ENCODE peak calls at places on chromosomes 13 and 19, in eight cellular contexts. Z, L, K, R, J, A, C and Y are unnamed samples.
A peak's percentile ranks its signal among the peaks of the same experiment; 100 is the strongest.

GRCh38 chr13:25541434-25542123 is 169.8 kb downstream of the ATP8A2 start:
- DNase-seq in Z (no peak), L (no peak), K (no peak), R (no peak), J (no peak), A (no peak), C (no peak), Y (no peak)

GRCh38 chr13:37163626-37164365 is 58.3 kb upstream of the CSNK1A1L start:
- DNase-seq in Z (no peak), L (no peak), K (no peak), R (no peak), J (no peak), A (no peak), C (no peak), Y (no peak)

GRCh38 chr13:33271759-33272158 is 13.8 kb downstream of the STARD13 start:
- DNase-seq in Z (no peak), L (no peak), K (no peak), R (no peak), J (no peak), A (no peak), C (no peak), Y (no peak)

GRCh38 chr19:48798937-48799336 is 11.9 kb downstream of the BCAT2 start:
- DNase-seq in Z (no peak), L (no peak), K (no peak), R (no peak), J (no peak), A (no peak), C (no peak), Y (peak; percentile 87)

GRCh38 chr19:21484631-21485030 is 20.8 kb upstream of the ZNF429 start:
- DNase-seq in Z (no peak), L (no peak), K (no peak), R (no peak), J (no peak), A (no peak), C (no peak), Y (no peak)

GRCh38 chr19:4831351-4832340 is at the start of gene TICAM1:
- DNase-seq in Z (peak; percentile 75), L (peak; percentile 85), K (peak; percentile 83), R (peak; percentile 75), J (peak; percentile 68), A (peak; percentile 87), C (peak; percentile 32), Y (peak; percentile 40)

GRCh38 chr13:44816701-44817684 is 172.3 kb downstream of the NUFIP1 start:
- DNase-seq in Z (no peak), L (no peak), K (no peak), R (no peak), J (no peak), A (no peak), C (no peak), Y (no peak)

GRCh38 chr13:99577934-99578917 is 77.0 kb downstream of the TM9SF2 start:
- DNase-seq in Z (no peak), L (no peak), K (no peak), R (no peak), J (no peak), A (no peak), C (no peak), Y (no peak)

GRCh38 chr19:41595258-41595889 is 19.4 kb downstream of the CEACAM21 start:
- DNase-seq in Z (peak; percentile 63), L (peak; percentile 61), K (no peak), R (peak; percentile 48), J (peak; percentile 30), A (peak; percentile 78), C (peak; percentile 49), Y (peak; percentile 68)

GRCh38 chr19:6459356-6460098 is at the start of gene SLC25A23:
- DNase-seq in Z (peak; percentile 71), L (peak; percentile 78), K (peak; percentile 75), R (peak; percentile 32), J (peak; percentile 51), A (peak; percentile 87), C (peak; percentile 86), Y (peak; percentile 66)

GRCh38 chr19:38990949-38991697 is 15.6 kb upstream of the FBXO17 start:
- DNase-seq in Z (no peak), L (no peak), K (no peak), R (no peak), J (no peak), A (no peak), C (no peak), Y (no peak)

GRCh38 chr13:49368688-49369087 is 75.2 kb downstream of the CAB39L start:
- DNase-seq in Z (no peak), L (no peak), K (no peak), R (no peak), J (no peak), A (no peak), C (no peak), Y (no peak)

GRCh38 chr13:76790519-76791289 is 95.5 kb downstream of the KCTD12 start:
- DNase-seq in Z (no peak), L (no peak), K (no peak), R (no peak), J (no peak), A (no peak), C (peak; percentile 84), Y (no peak)

GRCh38 chr19:42284066-42284501 is 15.0 kb downstream of the CIC start:
- DNase-seq in Z (peak; percentile 84), L (peak; percentile 93), K (peak; percentile 87), R (peak; percentile 79), J (peak; percentile 77), A (peak; percentile 94), C (peak; percentile 85), Y (peak; percentile 80)

GRCh38 chr13:38462605-38463004 is 113.0 kb downstream of the UFM1 start:
- DNase-seq in Z (no peak), L (no peak), K (no peak), R (no peak), J (no peak), A (no peak), C (no peak), Y (no peak)

DNA sequence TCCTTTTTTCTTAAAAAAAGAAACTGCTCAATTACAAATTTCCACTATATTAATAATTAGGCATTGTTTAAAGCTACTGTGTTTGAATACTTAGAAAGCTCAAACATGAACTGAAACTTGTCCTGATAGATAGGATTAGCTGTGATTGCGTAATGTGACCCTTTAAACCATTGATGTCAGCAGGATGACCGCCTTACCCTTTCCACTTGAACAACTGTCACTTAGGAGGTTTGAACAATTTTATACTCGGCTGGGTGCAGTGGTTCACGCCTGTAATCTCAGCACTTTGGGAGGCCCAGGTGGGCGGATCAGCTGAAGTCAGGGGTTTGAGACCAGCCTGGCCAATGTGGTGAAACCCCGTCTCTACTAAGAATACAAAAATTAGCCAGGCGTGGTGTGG is 2.9 kb downstream of the LAMP1 start:
- DNase-seq in Z (peak; percentile 19), L (peak; percentile 42), K (no peak), R (no peak), J (no peak), A (peak; percentile 70), C (no peak), Y (no peak)
- H3K27me3 ChIP-seq in Z (no peaks in the 10 kb centered on the region), L (no peaks in the 10 kb centered on the region), K (no peaks in the 10 kb centered on the region), R (no peaks in the 10 kb centered on the region), J (no peaks in the 10 kb centered on the region), A (no peaks in the 10 kb centered on the region), C (no peaks in the 10 kb centered on the region), Y (no peaks in the 10 kb centered on the region)

GRCh38 chr13:51420681-51421476 is 32.0 kb downstream of the INTS6 start:
- DNase-seq in Z (no peak), L (no peak), K (no peak), R (no peak), J (no peak), A (no peak), C (no peak), Y (no peak)

GRCh38 chr13:51426982-51427381 is 25.9 kb downstream of the INTS6 start:
- DNase-seq in Z (no peak), L (no peak), K (no peak), R (no peak), J (no peak), A (no peak), C (no peak), Y (no peak)

GRCh38 chr13:51425410-51426042 is 27.3 kb downstream of the INTS6 start:
- DNase-seq in Z (no peak), L (no peak), K (no peak), R (no peak), J (no peak), A (peak; percentile 10), C (no peak), Y (no peak)

GRCh38 chr13:51422484-51422883 is 30.4 kb downstream of the INTS6 start:
- DNase-seq in Z (no peak), L (no peak), K (no peak), R (no peak), J (no peak), A (no peak), C (no peak), Y (no peak)

GRCh38 chr13:51423766-51424165 is 29.1 kb downstream of the INTS6 start:
- DNase-seq in Z (no peak), L (no peak), K (no peak), R (no peak), J (no peak), A (no peak), C (no peak), Y (no peak)
- H3K4me1 ChIP-seq in Z (peaks cover 73% of the 10 kb centered on the region), L (peaks cover 27% of the 10 kb centered on the region), K (no peaks in the 10 kb centered on the region), R (peaks cover 38% of the 10 kb centered on the region), J (no peaks in the 10 kb centered on the region), A (peaks cover 7% of the 10 kb centered on the region), C (no peaks in the 10 kb centered on the region), Y (no peaks in the 10 kb centered on the region)

DNA sequence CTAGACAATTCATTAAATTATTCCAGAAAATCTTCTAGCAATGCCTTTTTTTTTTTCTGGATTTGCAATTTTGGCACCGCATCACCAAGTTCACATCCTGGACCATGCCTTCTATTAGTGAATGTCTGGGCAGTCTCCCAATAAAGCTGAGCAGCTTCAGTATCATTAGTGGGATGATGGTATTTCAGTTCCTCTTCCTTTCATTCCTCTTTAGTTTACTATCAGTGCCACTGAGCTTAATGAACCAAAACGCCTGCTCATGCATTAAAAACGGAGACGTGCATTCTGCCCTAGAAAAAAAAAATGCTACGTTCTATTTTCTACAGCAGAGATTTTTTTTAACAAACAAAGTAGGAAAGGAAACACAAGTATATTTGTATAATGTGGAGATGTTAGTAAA is 343.0 kb downstream of the PCDH9 start:
- DNase-seq in Z (no peak), L (no peak), K (no peak), R (no peak), J (no peak), A (no peak), C (no peak), Y (no peak)
- H3K27ac ChIP-seq in Z (no peak overlapping the region), L (no peak overlapping the region), K (no peak overlapping the region), R (no peak overlapping the region), J (no peak overlapping the region), A (no peak overlapping the region), C (no peak overlapping the region), Y (no peak overlapping the region)

GRCh38 chr13:112057434-112057735 is 9.6 kb upstream of the SOX1 start:
- DNase-seq in Z (no peak), L (no peak), K (no peak), R (no peak), J (no peak), A (no peak), C (no peak), Y (no peak)

GRCh38 chr13:112055417-112056206 is 11.3 kb upstream of the SOX1 start:
- DNase-seq in Z (no peak), L (no peak), K (no peak), R (no peak), J (no peak), A (no peak), C (no peak), Y (no peak)

GRCh38 chr13:112057736-112058518 is 9.0 kb upstream of the SOX1 start:
- DNase-seq in Z (no peak), L (no peak), K (no peak), R (no peak), J (no peak), A (no peak), C (no peak), Y (no peak)

GRCh38 chr13:112056284-112056727 is 10.6 kb upstream of the SOX1 start:
- DNase-seq in Z (no peak), L (no peak), K (no peak), R (no peak), J (no peak), A (no peak), C (no peak), Y (no peak)

GRCh38 chr13:112056739-112057433 is 10.1 kb upstream of the SOX1 start:
- DNase-seq in Z (no peak), L (no peak), K (no peak), R (no peak), J (no peak), A (no peak), C (no peak), Y (no peak)
- H3K27me3 ChIP-seq in Z (peaks cover 4% of the 10 kb centered on the region), L (no peaks in the 10 kb centered on the region), K (peaks cover 7% of the 10 kb centered on the region), R (peaks cover 73% of the 10 kb centered on the region), J (peaks cover 70% of the 10 kb centered on the region), A (peaks cover 100% of the 10 kb centered on the region), C (peaks cover 100% of the 10 kb centered on the region), Y (no peaks in the 10 kb centered on the region)